ENCODE peak calls at places on chromosomes 7 and 10, in five cellular contexts. One of them, this sample, is unnamed.

GRCh38 chr7:405489-406211 is 114.0 kb downstream of the PDGFA start:
- DNase-seq in A549: no peak
- DNase-seq in choroid plexus epithelial cell: no peak
- DNase-seq in heart left ventricle: peak
- DNase-seq in adrenal gland: no peak
- DNase-seq in this sample: no peak

GRCh38 chr7:1271046-1271445 is 38.4 kb downstream of the UNCX start:
- DNase-seq in A549: no peak
- DNase-seq in choroid plexus epithelial cell: no peak
- DNase-seq in heart left ventricle: no peak
- DNase-seq in adrenal gland: no peak
- DNase-seq in this sample: no peak

GRCh38 chr7:98078197-98078870 is 28.3 kb upstream of the LMTK2 start:
- DNase-seq in A549: no peak
- DNase-seq in choroid plexus epithelial cell: no peak
- DNase-seq in heart left ventricle: no peak
- DNase-seq in adrenal gland: no peak
- DNase-seq in this sample: no peak

GRCh38 chr10:12564173-12564572 is 214.8 kb downstream of the CAMK1D start:
- DNase-seq in A549: no peak
- DNase-seq in choroid plexus epithelial cell: peak
- DNase-seq in heart left ventricle: no peak
- DNase-seq in adrenal gland: no peak
- DNase-seq in this sample: no peak

GRCh38 chr10:119602241-119603095 is 5.7 kb upstream of the TIAL1 start:
- DNase-seq in A549: peak
- DNase-seq in choroid plexus epithelial cell: peak
- DNase-seq in heart left ventricle: no peak
- DNase-seq in adrenal gland: peak
- DNase-seq in this sample: no peak

GRCh38 chr7:48040944-48041664 is 5.8 kb downstream of the C7orf57 start:
- DNase-seq in A549: no peak
- DNase-seq in choroid plexus epithelial cell: no peak
- DNase-seq in heart left ventricle: no peak
- DNase-seq in adrenal gland: no peak
- DNase-seq in this sample: no peak

GRCh38 chr7:142405122-142405765 is 147.4 kb upstream of the PRSS58 start:
- DNase-seq in A549: no peak
- DNase-seq in choroid plexus epithelial cell: no peak
- DNase-seq in heart left ventricle: no peak
- DNase-seq in adrenal gland: no peak
- DNase-seq in this sample: no peak

GRCh38 chr7:158450476-158451124 is 137.0 kb downstream of the PTPRN2 start:
- DNase-seq in A549: no peak
- DNase-seq in choroid plexus epithelial cell: no peak
- DNase-seq in heart left ventricle: no peak
- DNase-seq in adrenal gland: no peak
- DNase-seq in this sample: no peak

GRCh38 chr7:81884817-81885216 is 115.0 kb upstream of the HGF start:
- DNase-seq in A549: no peak
- DNase-seq in choroid plexus epithelial cell: no peak
- DNase-seq in heart left ventricle: no peak
- DNase-seq in adrenal gland: no peak
- DNase-seq in this sample: no peak

GRCh38 chr10:100014129-100014762 is 4.5 kb upstream of the DNMBP start:
- DNase-seq in A549: no peak
- DNase-seq in choroid plexus epithelial cell: no peak
- DNase-seq in heart left ventricle: no peak
- DNase-seq in adrenal gland: no peak
- DNase-seq in this sample: no peak

GRCh38 chr10:35872666-35873065 is 230.6 kb upstream of the FZD8 start:
- DNase-seq in A549: no peak
- DNase-seq in choroid plexus epithelial cell: no peak
- DNase-seq in heart left ventricle: no peak
- DNase-seq in adrenal gland: no peak
- DNase-seq in this sample: no peak

GRCh38 chr10:43689955-43690771 is 41.5 kb upstream of the ZNF32 start:
- DNase-seq in A549: peak
- DNase-seq in choroid plexus epithelial cell: peak
- DNase-seq in heart left ventricle: peak
- DNase-seq in adrenal gland: peak
- DNase-seq in this sample: peak

GRCh38 chr10:123149568-123150228 is 1.8 kb downstream of the HMX2 start:
- DNase-seq in A549: no peak
- DNase-seq in choroid plexus epithelial cell: peak
- DNase-seq in heart left ventricle: no peak
- DNase-seq in adrenal gland: no peak
- DNase-seq in this sample: no peak

GRCh38 chr7:22147113-22147512 is 201.4 kb upstream of the CDCA7L start:
- DNase-seq in A549: no peak
- DNase-seq in choroid plexus epithelial cell: peak
- DNase-seq in heart left ventricle: no peak
- DNase-seq in adrenal gland: no peak
- DNase-seq in this sample: no peak

GRCh38 chr10:10056958-10057357 is 960.7 kb upstream of the CELF2 start:
- DNase-seq in A549: no peak
- DNase-seq in choroid plexus epithelial cell: peak
- DNase-seq in heart left ventricle: no peak
- DNase-seq in adrenal gland: no peak
- DNase-seq in this sample: no peak

GRCh38 chr7:4207011-4207410 is 475.1 kb upstream of the FOXK1 start:
- DNase-seq in A549: no peak
- DNase-seq in choroid plexus epithelial cell: no peak
- DNase-seq in heart left ventricle: no peak
- DNase-seq in adrenal gland: no peak
- DNase-seq in this sample: no peak

GRCh38 chr7:130290745-130291144 is 2.2 kb upstream of the CPA4 start:
- DNase-seq in A549: no peak
- DNase-seq in choroid plexus epithelial cell: peak
- DNase-seq in heart left ventricle: no peak
- DNase-seq in adrenal gland: no peak
- DNase-seq in this sample: no peak

GRCh38 chr10:58300676-58301075 is 31.7 kb downstream of the CISD1 start:
- DNase-seq in A549: no peak
- DNase-seq in choroid plexus epithelial cell: no peak
- DNase-seq in heart left ventricle: no peak
- DNase-seq in adrenal gland: no peak
- DNase-seq in this sample: no peak

GRCh38 chr7:107691713-107692112 is 31.1 kb downstream of the SLC26A4 start:
- DNase-seq in A549: no peak
- DNase-seq in choroid plexus epithelial cell: peak
- DNase-seq in heart left ventricle: no peak
- DNase-seq in adrenal gland: no peak
- DNase-seq in this sample: no peak

GRCh38 chr7:46809886-46810285 is 772.0 kb downstream of the TNS3 start:
- DNase-seq in A549: no peak
- DNase-seq in choroid plexus epithelial cell: no peak
- DNase-seq in heart left ventricle: peak
- DNase-seq in adrenal gland: no peak
- DNase-seq in this sample: no peak

GRCh38 chr7:5554287-5554785 is 130.7 kb upstream of the TNRC18 start:
- DNase-seq in A549: no peak
- DNase-seq in choroid plexus epithelial cell: no peak
- DNase-seq in heart left ventricle: no peak
- DNase-seq in adrenal gland: no peak
- DNase-seq in this sample: no peak

GRCh38 chr10:17007836-17008235 is 121.8 kb downstream of the CUBN start:
- DNase-seq in A549: no peak
- DNase-seq in choroid plexus epithelial cell: no peak
- DNase-seq in heart left ventricle: no peak
- DNase-seq in adrenal gland: no peak
- DNase-seq in this sample: no peak

GRCh38 chr10:43308986-43309385 is 42.1 kb upstream of the RASGEF1A start:
- DNase-seq in A549: no peak
- DNase-seq in choroid plexus epithelial cell: peak
- DNase-seq in heart left ventricle: no peak
- DNase-seq in adrenal gland: peak
- DNase-seq in this sample: peak

GRCh38 chr7:17456541-17456940 is 158.1 kb downstream of the AHR start:
- DNase-seq in A549: no peak
- DNase-seq in choroid plexus epithelial cell: peak
- DNase-seq in heart left ventricle: no peak
- DNase-seq in adrenal gland: no peak
- DNase-seq in this sample: no peak

GRCh38 chr10:76786673-76787072 is 850.9 kb downstream of the KCNMA1 start:
- DNase-seq in A549: no peak
- DNase-seq in choroid plexus epithelial cell: no peak
- DNase-seq in heart left ventricle: no peak
- DNase-seq in adrenal gland: no peak
- DNase-seq in this sample: no peak

GRCh38 chr7:147639037-147639436 is 951.5 kb upstream of the C7orf33 start:
- DNase-seq in A549: no peak
- DNase-seq in choroid plexus epithelial cell: no peak
- DNase-seq in heart left ventricle: no peak
- DNase-seq in adrenal gland: no peak
- DNase-seq in this sample: no peak

GRCh38 chr10:3775671-3776551 is 9.1 kb downstream of the KLF6 start:
- DNase-seq in A549: no peak
- DNase-seq in choroid plexus epithelial cell: peak
- DNase-seq in heart left ventricle: no peak
- DNase-seq in adrenal gland: no peak
- DNase-seq in this sample: no peak

GRCh38 chr10:78688945-78689935 is 379.5 kb upstream of the ZMIZ1 start:
- DNase-seq in A549: no peak
- DNase-seq in choroid plexus epithelial cell: peak
- DNase-seq in heart left ventricle: no peak
- DNase-seq in adrenal gland: no peak
- DNase-seq in this sample: peak

GRCh38 chr7:69907720-69908119 is 309.4 kb downstream of the AUTS2 start:
- DNase-seq in A549: no peak
- DNase-seq in choroid plexus epithelial cell: no peak
- DNase-seq in heart left ventricle: no peak
- DNase-seq in adrenal gland: no peak
- DNase-seq in this sample: no peak

GRCh38 chr7:105682331-105683070 is 101.2 kb upstream of the EFCAB10 start:
- DNase-seq in A549: no peak
- DNase-seq in choroid plexus epithelial cell: no peak
- DNase-seq in heart left ventricle: no peak
- DNase-seq in adrenal gland: no peak
- DNase-seq in this sample: no peak

GRCh38 chr7:148688526-148688925 is 10.2 kb upstream of the CUL1 start:
- DNase-seq in A549: no peak
- DNase-seq in choroid plexus epithelial cell: no peak
- DNase-seq in heart left ventricle: no peak
- DNase-seq in adrenal gland: no peak
- DNase-seq in this sample: no peak

GRCh38 chr10:24574578-24575155 is 149.0 kb downstream of the ARHGAP21 start:
- DNase-seq in A549: no peak
- DNase-seq in choroid plexus epithelial cell: no peak
- DNase-seq in heart left ventricle: no peak
- DNase-seq in adrenal gland: no peak
- DNase-seq in this sample: no peak
- TF ChIP-seq CTCF in A549: no peak
- TF ChIP-seq CTCF in choroid plexus epithelial cell: no peak
- TF ChIP-seq CTCF in heart left ventricle: no peak
- TF ChIP-seq CTCF in adrenal gland: no peak
- TF ChIP-seq CTCF in this sample: no peak

GRCh38 chr7:151152935-151153513 is 14.5 kb downstream of the GBX1 start:
- DNase-seq in A549: no peak
- DNase-seq in choroid plexus epithelial cell: no peak
- DNase-seq in heart left ventricle: no peak
- DNase-seq in adrenal gland: no peak
- DNase-seq in this sample: no peak
- TF ChIP-seq CTCF in A549: no peak
- TF ChIP-seq CTCF in choroid plexus epithelial cell: peak
- TF ChIP-seq CTCF in heart left ventricle: no peak
- TF ChIP-seq CTCF in adrenal gland: no peak
- TF ChIP-seq CTCF in this sample: no peak

DNA sequence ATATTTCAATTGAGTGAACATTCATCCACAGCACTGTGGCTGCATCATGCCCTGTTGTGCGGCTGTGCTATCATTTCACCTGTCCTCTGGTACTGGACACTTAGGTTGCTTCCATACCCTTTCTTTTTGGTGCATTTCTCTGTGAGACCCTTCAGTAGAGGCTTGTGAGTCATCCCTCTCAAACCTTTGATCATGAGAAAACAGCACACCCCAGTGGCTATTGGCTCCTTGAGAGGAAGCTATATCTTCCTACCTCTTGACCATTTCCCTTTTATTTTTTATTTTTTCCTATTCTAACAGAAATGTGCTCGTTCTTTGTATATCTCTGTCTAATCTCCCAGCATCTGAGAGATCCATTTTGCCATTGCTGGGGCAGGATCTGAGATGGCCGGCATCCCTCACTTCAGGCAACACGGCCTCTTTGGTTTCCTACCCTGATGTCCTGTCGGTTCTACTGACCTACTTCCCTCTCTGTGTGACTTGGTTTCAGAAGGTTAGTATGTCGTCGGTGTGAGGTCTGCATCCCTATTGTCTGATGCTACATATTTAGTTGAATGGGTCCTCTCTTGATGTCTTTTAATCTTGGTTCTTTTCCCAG is 23.8 kb upstream of the PIK3AP1 start:
- DNase-seq in A549: no peak
- DNase-seq in choroid plexus epithelial cell: peak
- DNase-seq in heart left ventricle: no peak
- DNase-seq in adrenal gland: no peak
- DNase-seq in this sample: no peak
- TF ChIP-seq CTCF in A549: peak
- TF ChIP-seq CTCF in choroid plexus epithelial cell: peak
- TF ChIP-seq CTCF in heart left ventricle: peak
- TF ChIP-seq CTCF in adrenal gland: peak
- TF ChIP-seq CTCF in this sample: no peak

GRCh38 chr10:124534821-124535601 is 73.4 kb downstream of the LHPP start:
- DNase-seq in A549: no peak
- DNase-seq in choroid plexus epithelial cell: no peak
- DNase-seq in heart left ventricle: no peak
- DNase-seq in adrenal gland: no peak
- DNase-seq in this sample: no peak

GRCh38 chr10:124533266-124533665 is 71.6 kb downstream of the LHPP start:
- DNase-seq in A549: no peak
- DNase-seq in choroid plexus epithelial cell: no peak
- DNase-seq in heart left ventricle: no peak
- DNase-seq in adrenal gland: no peak
- DNase-seq in this sample: no peak

GRCh38 chr10:124535731-124536495 is 74.3 kb downstream of the LHPP start:
- DNase-seq in A549: no peak
- DNase-seq in choroid plexus epithelial cell: no peak
- DNase-seq in heart left ventricle: no peak
- DNase-seq in adrenal gland: no peak
- DNase-seq in this sample: no peak

GRCh38 chr10:124532788-124533187 is 71.2 kb downstream of the LHPP start:
- DNase-seq in A549: no peak
- DNase-seq in choroid plexus epithelial cell: no peak
- DNase-seq in heart left ventricle: no peak
- DNase-seq in adrenal gland: no peak
- DNase-seq in this sample: no peak

DNA sequence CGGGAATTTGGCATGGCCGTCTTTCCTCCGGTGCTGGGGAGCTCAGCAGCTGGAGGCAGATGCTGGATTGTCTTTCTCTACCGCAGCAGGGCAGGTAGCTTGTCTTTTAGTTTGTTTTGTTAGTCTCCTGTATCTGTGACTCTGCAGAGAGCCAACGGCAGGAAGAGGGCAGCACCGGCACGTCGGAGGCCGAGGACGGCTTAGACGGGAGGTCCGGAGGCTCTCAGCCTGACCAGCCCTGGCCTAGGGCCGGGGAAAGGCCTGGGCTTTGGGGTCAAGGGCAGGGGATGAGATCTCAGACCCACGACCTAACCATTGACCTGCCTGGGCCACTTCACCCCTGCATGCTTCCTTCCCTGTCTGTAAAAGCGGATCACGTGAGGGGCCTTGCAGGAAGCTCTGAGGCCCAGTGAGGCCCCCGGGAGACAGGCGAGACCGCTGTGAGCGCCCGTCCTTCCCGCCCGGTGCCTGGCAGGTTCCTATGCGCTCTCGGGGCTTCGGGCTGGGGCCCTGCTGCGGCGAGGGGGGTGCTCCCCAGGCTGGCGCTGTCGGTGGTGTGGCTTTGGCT is 72.7 kb downstream of the LHPP start:
- DNase-seq in A549: no peak
- DNase-seq in choroid plexus epithelial cell: peak
- DNase-seq in heart left ventricle: no peak
- DNase-seq in adrenal gland: peak
- DNase-seq in this sample: no peak
- TF ChIP-seq CTCF in A549: no peak
- TF ChIP-seq CTCF in choroid plexus epithelial cell: peak
- TF ChIP-seq CTCF in heart left ventricle: peak
- TF ChIP-seq CTCF in adrenal gland: peak
- TF ChIP-seq CTCF in this sample: peak